ENCODE peak calls at places on chromosome 22, in seven cellular contexts. E, F, B, S, R, T and Q are unnamed samples.

GRCh38 chr22:29524440-29525191 is 28.9 kb downstream of the THOC5 start:
- DNase-seq in T (peak; percentile 24), B (no peak), S (peak; percentile 10), F (no peak), E (peak; percentile 12), R (no peak), Q (no peak)

GRCh38 chr22:30267382-30268302 is 991 bp upstream of the OSM start:
- DNase-seq in B (no peak), R (no peak), S (no peak), F (no peak), T (no peak), E (no peak), Q (no peak)

GRCh38 chr22:28034760-28035401 is 115.8 kb upstream of the PITPNB start:
- DNase-seq in E (peak; percentile 60), S (peak; percentile 86), R (no peak), F (peak; percentile 54), T (peak; percentile 36), B (peak; percentile 44), Q (no peak)

GRCh38 chr22:47322854-47323253 is 560.4 kb downstream of the TBC1D22A start:
- DNase-seq in S (no peak), T (no peak), R (no peak), E (no peak), B (no peak), F (no peak), Q (no peak)

GRCh38 chr22:33894515-33894914 is 25.8 kb downstream of the LARGE1 start:
- DNase-seq in R (no peak), T (no peak), S (no peak), F (no peak), B (no peak), E (no peak), Q (no peak)

GRCh38 chr22:19745155-19746133 is 15.1 kb upstream of the TBX1 start:
- DNase-seq in E (no peak), S (no peak), R (peak; percentile 56), F (no peak), T (no peak), B (no peak), Q (no peak)

GRCh38 chr22:49307071-49307830 is 520.4 kb downstream of the BRD1 start:
- DNase-seq in R (no peak), E (no peak), S (no peak), F (no peak), B (no peak), T (no peak), Q (no peak)

GRCh38 chr22:49062155-49063039 is 765.3 kb downstream of the BRD1 start:
- DNase-seq in B (no peak), T (no peak), E (no peak), F (no peak), S (no peak), R (no peak), Q (no peak)

GRCh38 chr22:36334838-36335603 is 52.7 kb downstream of the MYH9 start:
- DNase-seq in T (peak; percentile 72), B (no peak), S (no peak), F (peak; percentile 86), E (no peak), R (peak; percentile 48), Q (no peak)

GRCh38 chr22:25420925-25421904 is 143.3 kb upstream of the GRK3 start:
- DNase-seq in T (no peak), B (no peak), R (no peak), F (no peak), E (no peak), S (no peak), Q (no peak)

GRCh38 chr22:46996595-46997310 is 234.3 kb downstream of the TBC1D22A start:
- DNase-seq in R (no peak), F (no peak), B (no peak), E (no peak), S (peak; percentile 9), T (peak; percentile 51), Q (no peak)

GRCh38 chr22:49617264-49617663 is 210.4 kb downstream of the BRD1 start:
- DNase-seq in B (no peak), F (no peak), R (no peak), S (no peak), T (no peak), E (no peak), Q (no peak)

GRCh38 chr22:42313804-42314581 is 43.5 kb upstream of the TCF20 start:
- DNase-seq in F (peak; percentile 17), S (peak; percentile 15), E (peak; percentile 4), T (peak; percentile 88), R (peak; percentile 45), B (no peak), Q (peak; percentile 35)

GRCh38 chr22:37401401-37401859 is 25.8 kb downstream of the ELFN2 start:
- DNase-seq in T (no peak), F (peak; percentile 63), E (no peak), B (no peak), R (no peak), S (no peak), Q (no peak)

GRCh38 chr22:16922076-16922475 is 85.9 kb downstream of the GAB4 start:
- DNase-seq in E (no peak), T (no peak), F (no peak), B (no peak), R (no peak), S (no peak), Q (no peak)
- H3K4me3 ChIP-seq in E (no peak overlapping the region), T (no peak overlapping the region), F (no peak overlapping the region), B (no peak overlapping the region), R (no peak overlapping the region), S (no peak overlapping the region), Q (no peak overlapping the region)

GRCh38 chr22:26781062-26781461 is 123.7 kb downstream of the MIAT start:
- DNase-seq in S (no peak), T (no peak), R (no peak), B (no peak), E (no peak), F (no peak), Q (no peak)

GRCh38 chr22:26779929-26780328 is 122.5 kb downstream of the MIAT start:
- DNase-seq in E (no peak), T (no peak), S (no peak), B (no peak), F (no peak), R (no peak), Q (no peak)

GRCh38 chr22:26777402-26777801 is 120.0 kb downstream of the MIAT start:
- DNase-seq in S (no peak), T (no peak), F (no peak), R (no peak), E (no peak), B (no peak), Q (no peak)

GRCh38 chr22:26779108-26779507 is 121.7 kb downstream of the MIAT start:
- DNase-seq in S (no peak), B (no peak), F (no peak), R (no peak), T (no peak), E (no peak), Q (no peak)

GRCh38 chr22:26778372-26778771 is 121.0 kb downstream of the MIAT start:
- DNase-seq in S (no peak), F (no peak), R (no peak), E (no peak), T (no peak), B (no peak), Q (no peak)
- TF ChIP-seq CTCF in S (no peak), F (no peak), R (no peak), E (no peak), T (no peak), B (no peak), Q (no peak)

GRCh38 chr22:24285245-24285644 is 14.6 kb downstream of the SPECC1L start:
- DNase-seq in F (no peak), E (no peak), B (no peak), R (no peak), T (no peak), S (no peak), Q (no peak)

GRCh38 chr22:24289781-24290181 is 19.1 kb downstream of the SPECC1L start:
- DNase-seq in T (no peak), F (no peak), R (peak; percentile 34), E (no peak), B (no peak), S (peak; percentile 56), Q (no peak)

GRCh38 chr22:24291538-24292201 is 21.0 kb downstream of the SPECC1L start:
- DNase-seq in E (no peak), R (no peak), B (no peak), T (no peak), F (no peak), S (no peak), Q (no peak)

GRCh38 chr22:24290459-24290858 is 19.8 kb downstream of the SPECC1L start:
- DNase-seq in S (no peak), R (peak; percentile 14), F (no peak), E (no peak), B (no peak), T (no peak), Q (no peak)

GRCh38 chr22:24289138-24289537 is 18.5 kb downstream of the SPECC1L start:
- DNase-seq in F (peak; percentile 81), T (peak; percentile 24), R (no peak), B (peak; percentile 52), S (peak; percentile 55), E (peak; percentile 56), Q (no peak)
- H3K4me3 ChIP-seq in F (no peak overlapping the region), T (no peak overlapping the region), R (no peak overlapping the region), B (no peak overlapping the region), S (no peak overlapping the region), E (no peak overlapping the region), Q (no peak overlapping the region)

DNA sequence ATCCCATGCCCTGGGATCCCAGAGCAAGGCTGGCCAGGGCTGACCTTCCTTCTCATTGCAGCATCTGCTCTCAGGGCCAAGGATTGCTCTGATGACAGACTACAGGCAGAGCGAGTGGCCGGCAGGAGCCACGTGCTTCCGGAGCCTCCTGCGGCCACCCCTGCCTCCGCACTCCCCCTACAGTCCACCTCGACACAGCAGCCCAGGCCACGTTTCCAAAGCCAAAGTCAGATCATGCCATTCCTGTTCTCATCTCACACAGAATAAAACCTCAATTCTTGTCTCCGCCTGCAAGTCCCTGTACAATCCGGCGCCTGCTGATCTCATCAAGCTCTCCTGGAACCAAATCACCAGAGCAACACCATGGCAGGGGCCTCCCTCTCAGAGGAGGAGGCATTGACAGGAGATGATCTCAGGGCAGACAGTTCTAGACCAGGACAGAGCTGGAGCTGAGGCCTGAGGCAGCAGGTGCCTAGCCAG is 20.9 kb upstream of the UPK3A start:
- DNase-seq in B (peak; percentile 63), R (peak; percentile 66), T (peak; percentile 86), E (peak; percentile 61), S (peak; percentile 61), F (peak; percentile 64), Q (no peak)
- TF ChIP-seq CTCF in B (peak; percentile 84), R (peak; percentile 70), T (peak; percentile 52), E (peak; percentile 96), S (peak; percentile 78), F (peak; percentile 87), Q (peak; percentile 91)